ENCODE peak calls at places on chromosome 10, in seven cellular contexts. L, C, Y, K, O, G and Z are unnamed samples.

GRCh38 chr10:119542990-119543813 is 683 bp upstream of the RGS10 start:
- DNase-seq in C (peak), G (peak), O (peak), L (peak), K (peak), Y (no peak), Z (no peak)

GRCh38 chr10:54758791-54759190 is 42.2 kb downstream of the PCDH15 start:
- DNase-seq in Y (no peak), L (no peak), O (no peak), C (no peak), G (no peak), K (no peak), Z (no peak)

GRCh38 chr10:103473261-103473671 is 5.8 kb downstream of the CALHM3 start:
- DNase-seq in Y (no peak), O (no peak), C (no peak), G (no peak), K (no peak), L (no peak), Z (no peak)

GRCh38 chr10:42768581-42769152 is 13.9 kb upstream of the BMS1 start:
- DNase-seq in G (no peak), Y (no peak), L (no peak), C (no peak), K (no peak), O (no peak), Z (no peak)

GRCh38 chr10:120098242-120098930 is 205.9 kb downstream of the SEC23IP start:
- DNase-seq in O (no peak), L (no peak), C (no peak), Y (no peak), K (no peak), G (no peak), Z (no peak)

GRCh38 chr10:85646312-85646711 is 720.3 kb downstream of the GRID1 start:
- DNase-seq in C (no peak), K (no peak), G (no peak), Y (no peak), L (no peak), O (no peak), Z (peak)

GRCh38 chr10:3887885-3888476 is 103.0 kb upstream of the KLF6 start:
- DNase-seq in C (no peak), L (peak), K (peak), O (peak), Y (peak), G (no peak), Z (peak)

GRCh38 chr10:15744217-15744865 is 24.6 kb upstream of the ITGA8 start:
- DNase-seq in Y (no peak), G (peak), K (peak), L (peak), C (peak), O (no peak), Z (no peak)

GRCh38 chr10:113135025-113135424 is 185.0 kb downstream of the TCF7L2 start:
- DNase-seq in G (no peak), Y (no peak), K (no peak), L (no peak), C (no peak), O (no peak), Z (no peak)

GRCh38 chr10:96370575-96371157 is 11.9 kb upstream of the OPALIN start:
- DNase-seq in C (peak), K (no peak), Y (no peak), G (peak), L (peak), O (peak), Z (no peak)

GRCh38 chr10:30583778-30584415 is 45.7 kb downstream of the LYZL2 start:
- DNase-seq in C (no peak), Y (peak), G (peak), L (peak), O (no peak), K (peak), Z (peak)

GRCh38 chr10:90862908-90863514 is 5.2 kb upstream of the HTR7 start:
- DNase-seq in K (no peak), C (peak), Y (no peak), G (peak), O (no peak), L (peak), Z (no peak)

GRCh38 chr10:77626266-77626935 is 11.2 kb downstream of the KCNMA1 start:
- DNase-seq in C (no peak), Y (no peak), K (no peak), L (no peak), G (no peak), O (no peak), Z (peak)

GRCh38 chr10:33460461-33461294 is 126.2 kb upstream of the NRP1 start:
- DNase-seq in O (no peak), L (peak), C (peak), G (no peak), Y (no peak), K (peak), Z (peak)

GRCh38 chr10:110407301-110408170 is 90.2 kb upstream of the DUSP5 start:
- DNase-seq in L (peak), O (no peak), G (no peak), C (no peak), Y (no peak), K (no peak), Z (no peak)

GRCh38 chr10:72063703-72064391 is 24.5 kb downstream of the SPOCK2 start:
- DNase-seq in G (no peak), K (no peak), L (no peak), O (no peak), Y (no peak), C (no peak), Z (no peak)

GRCh38 chr10:114626841-114627240 is 31.2 kb downstream of the ABLIM1 start:
- DNase-seq in Y (no peak), G (no peak), K (no peak), L (no peak), C (no peak), O (no peak), Z (no peak)

GRCh38 chr10:61197022-61197421 is 253.0 kb upstream of the RHOBTB1 start:
- DNase-seq in C (no peak), Y (no peak), O (no peak), K (no peak), G (no peak), L (peak), Z (peak)

GRCh38 chr10:49744091-49744685 is 17.9 kb downstream of the OGDHL start:
- DNase-seq in K (no peak), L (no peak), G (no peak), Y (no peak), O (no peak), C (no peak), Z (no peak)

GRCh38 chr10:33067481-33067880 is 109.5 kb upstream of the ITGB1 start:
- DNase-seq in L (peak), C (no peak), Y (no peak), K (no peak), O (no peak), G (no peak), Z (no peak)

GRCh38 chr10:86216886-86217285 is 149.7 kb downstream of the GRID1 start:
- DNase-seq in C (no peak), K (no peak), G (no peak), L (no peak), O (no peak), Y (no peak), Z (no peak)

GRCh38 chr10:125880719-125881118 is 373 bp downstream of the DHX32 start:
- DNase-seq in Y (no peak), G (no peak), K (no peak), O (no peak), L (no peak), C (peak), Z (no peak)
- H3K4me3 ChIP-seq in Y (no peak), G (no peak), K (peak), O (no peak), L (no peak), C (peak), Z (no peak)

GRCh38 chr10:122876493-122876855 is 2.9 kb downstream of the FAM24B start:
- DNase-seq in L (no peak), K (no peak), Y (no peak), G (no peak), O (no peak), C (no peak), Z (no peak)
- H3K4me3 ChIP-seq in L (no peak), K (no peak), Y (no peak), G (no peak), O (no peak), C (no peak), Z (no peak)

GRCh38 chr10:7667262-7668141 is 736 bp upstream of the ITIH5 start:
- DNase-seq in O (no peak), K (peak), L (no peak), G (no peak), C (peak), Y (no peak), Z (no peak)
- H3K4me3 ChIP-seq in O (no peak), K (peak), L (no peak), G (no peak), C (peak), Y (no peak), Z (no peak)

GRCh38 chr10:63628526-63629362 is 107.5 kb downstream of the REEP3 start:
- DNase-seq in O (peak), C (peak), L (peak), G (peak), Y (no peak), K (peak), Z (no peak)
- H3K4me3 ChIP-seq in O (peak), C (peak), L (peak), G (peak), Y (peak), K (peak), Z (peak)

DNA sequence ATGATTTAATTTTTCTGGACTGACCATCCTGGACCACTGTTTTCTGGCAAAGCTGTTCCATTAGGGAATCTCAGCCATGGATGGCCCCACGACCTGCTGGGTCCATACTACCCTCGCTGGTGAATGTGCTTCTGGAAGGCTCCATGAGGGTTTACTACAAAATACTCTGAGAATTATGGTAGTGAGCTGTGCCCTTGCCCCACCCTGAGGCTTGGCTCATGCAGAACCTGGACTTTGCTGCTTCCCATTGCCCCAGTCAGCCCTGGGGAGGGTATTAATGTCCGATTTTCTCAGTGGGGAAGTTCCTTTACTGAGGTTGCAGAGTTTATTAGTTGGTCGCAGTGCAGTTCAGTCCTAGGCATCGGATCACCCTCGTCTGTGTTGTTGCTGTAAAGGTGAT is 310.1 kb downstream of the WDR37 start:
- DNase-seq in L (no peak), G (no peak), Y (no peak), K (no peak), C (no peak), O (no peak), Z (no peak)
- H3K4me3 ChIP-seq in L (no peak), G (no peak), Y (no peak), K (no peak), C (no peak), O (no peak), Z (no peak)

DNA sequence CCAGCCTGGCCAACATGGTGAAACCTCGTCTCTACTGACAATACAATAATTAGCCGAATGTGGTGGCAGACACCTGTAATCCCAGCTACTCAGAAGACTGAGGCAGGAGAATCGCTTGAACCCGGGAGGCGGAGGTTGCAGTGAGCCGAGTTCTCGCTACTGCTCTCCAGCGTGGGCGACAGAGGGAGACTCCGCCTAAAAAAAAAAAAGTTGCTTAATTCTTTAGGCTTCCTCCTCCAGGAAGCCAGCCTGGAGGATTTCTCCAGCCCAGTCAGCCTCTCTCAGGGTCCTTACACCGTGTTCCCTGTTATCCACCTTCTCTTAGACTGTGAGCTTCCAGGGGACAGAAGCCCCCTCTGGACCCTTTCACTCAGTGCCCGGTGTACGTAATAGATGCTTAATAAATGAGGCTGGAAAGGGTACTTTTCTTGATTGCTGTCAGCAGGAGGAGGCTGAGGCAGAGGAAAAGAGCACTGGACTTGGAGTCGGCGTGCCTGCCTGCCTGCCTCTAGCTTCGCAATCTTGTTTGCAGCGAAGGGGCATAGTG is 16.4 kb upstream of the NODAL start:
- DNase-seq in C (no peak), O (no peak), Y (no peak), K (no peak), L (no peak), G (no peak), Z (no peak)
- H3K4me3 ChIP-seq in C (peak), O (no peak), Y (no peak), K (peak), L (peak), G (no peak), Z (no peak)

GRCh38 chr10:11600280-11600679 is 11.2 kb downstream of the USP6NL start:
- DNase-seq in C (no peak), O (no peak), L (no peak), K (no peak), G (no peak), Y (no peak), Z (no peak)
- H3K4me3 ChIP-seq in C (no peak), O (no peak), L (no peak), K (no peak), G (no peak), Y (no peak), Z (no peak)

GRCh38 chr10:80196950-80197315 is 8.4 kb downstream of the ANXA11 start:
- DNase-seq in L (no peak), O (no peak), K (no peak), C (no peak), Y (no peak), G (no peak), Z (no peak)
- H3K4me3 ChIP-seq in L (no peak), O (peak), K (no peak), C (no peak), Y (no peak), G (no peak), Z (no peak)